ENCODE peak calls at places on chromosomes 1 and 21, in nine cellular contexts. B is kidney, S is sigmoid colon, N is cardiac muscle cell, T is A673, P is IMR-90, J is thoracic aorta, I is endothelial cell of umbilical vein, K is neural progenitor cell. C is an unnamed sample.

GRCh38 chr1:82598816-82599215 is 798.1 kb downstream of the ADGRL2 start:
- DNase-seq in B (no peak), S (no peak), N (no peak), T (no peak), P (no peak), J (no peak), I (no peak), K (no peak), C (no peak)

GRCh38 chr1:15833069-15833679 is 14.3 kb upstream of the SPEN start:
- DNase-seq in B (peak; percentile 87), S (peak; percentile 80), N (no peak), T (peak; percentile 74), P (no peak), J (no peak), I (no peak), K (no peak), C (peak; percentile 28)

GRCh38 chr1:167826127-167826526 is 87.8 kb downstream of the ADCY10 start:
- DNase-seq in B (no peak), S (no peak), N (no peak), T (no peak), P (no peak), J (no peak), I (no peak), K (no peak), C (no peak)

GRCh38 chr1:167862432-167863076 is 51.4 kb downstream of the ADCY10 start:
- DNase-seq in B (no peak), S (no peak), N (no peak), T (no peak), P (peak; percentile 90), J (no peak), I (peak; percentile 75), K (no peak), C (peak; percentile 22)

GRCh38 chr1:232769718-232770117 is 35.5 kb upstream of the MAP10 start:
- DNase-seq in B (no peak), S (no peak), N (no peak), T (no peak), P (no peak), J (no peak), I (no peak), K (peak; percentile 57), C (no peak)

GRCh38 chr1:27402349-27402754 is 9.9 kb downstream of the GPR3 start:
- DNase-seq in B (peak; percentile 92), S (peak; percentile 91), N (peak; percentile 77), T (peak; percentile 45), P (peak; percentile 55), J (peak; percentile 41), I (peak; percentile 74), K (peak; percentile 59), C (no peak)

GRCh38 chr1:245380790-245381535 is 226.2 kb downstream of the KIF26B start:
- DNase-seq in B (no peak), S (no peak), N (no peak), T (no peak), P (no peak), J (no peak), I (no peak), K (peak; percentile 53), C (no peak)

GRCh38 chr1:45574105-45574626 is 9.7 kb upstream of the NASP start:
- DNase-seq in B (no peak), S (no peak), N (no peak), T (no peak), P (no peak), J (no peak), I (no peak), K (no peak), C (no peak)

GRCh38 chr1:53586765-53587164 is 127.6 kb downstream of the DMRTB1 start:
- DNase-seq in B (no peak), S (peak; percentile 34), N (no peak), T (no peak), P (no peak), J (no peak), I (no peak), K (peak; percentile 20), C (no peak)

GRCh38 chr21:33980276-33980916 is 64.8 kb upstream of the ATP5PO start:
- DNase-seq in B (no peak), S (no peak), N (no peak), T (no peak), P (no peak), J (no peak), I (no peak), K (no peak), C (no peak)

GRCh38 chr1:71698186-71698585 is 584.2 kb downstream of the NEGR1 start:
- DNase-seq in B (no peak), S (no peak), N (no peak), T (no peak), P (no peak), J (no peak), I (no peak), K (no peak), C (no peak)

GRCh38 chr1:228830954-228831481 is 95.7 kb downstream of the RHOU start:
- DNase-seq in B (peak; percentile 80), S (no peak), N (peak; percentile 64), T (no peak), P (peak; percentile 65), J (no peak), I (no peak), K (no peak), C (peak; percentile 37)

GRCh38 chr1:167934407-167935251 is 1.9 kb upstream of the DCAF6 start:
- DNase-seq in B (no peak), S (no peak), N (peak; percentile 48), T (no peak), P (peak; percentile 65), J (no peak), I (peak; percentile 4), K (no peak), C (no peak)

GRCh38 chr21:25501996-25502665 is 105.2 kb downstream of the MRPL39 start:
- DNase-seq in B (no peak), S (no peak), N (no peak), T (no peak), P (no peak), J (no peak), I (no peak), K (no peak), C (no peak)

GRCh38 chr1:91440845-91441244 is 36.2 kb upstream of the HFM1 start:
- DNase-seq in B (no peak), S (no peak), N (peak; percentile 38), T (peak; percentile 40), P (no peak), J (no peak), I (peak; percentile 12), K (no peak), C (no peak)

GRCh38 chr1:164704954-164705353 is 146.0 kb downstream of the PBX1 start:
- DNase-seq in B (no peak), S (no peak), N (peak; percentile 35), T (peak; percentile 70), P (no peak), J (no peak), I (no peak), K (peak; percentile 60), C (no peak)

GRCh38 chr1:119611701-119612113 is 36.4 kb downstream of the ZNF697 start:
- DNase-seq in B (peak; percentile 87), S (peak; percentile 78), N (peak; percentile 57), T (peak; percentile 56), P (no peak), J (peak; percentile 29), I (peak; percentile 61), K (peak; percentile 84), C (no peak)

GRCh38 chr1:22708777-22709176 is 1.9 kb upstream of the EPHB2 start:
- DNase-seq in B (no peak), S (no peak), N (no peak), T (no peak), P (no peak), J (no peak), I (no peak), K (no peak), C (no peak)

GRCh38 chr1:109190189-109190588 is 23.5 kb upstream of the SARS1 start:
- DNase-seq in B (no peak), S (no peak), N (no peak), T (no peak), P (no peak), J (no peak), I (no peak), K (no peak), C (no peak)

GRCh38 chr1:109191377-109191776 is 22.3 kb upstream of the SARS1 start:
- DNase-seq in B (no peak), S (no peak), N (no peak), T (peak; percentile 58), P (no peak), J (no peak), I (no peak), K (peak; percentile 66), C (no peak)

GRCh38 chr1:109192433-109192832 is 21.3 kb upstream of the SARS1 start:
- DNase-seq in B (no peak), S (no peak), N (no peak), T (no peak), P (no peak), J (no peak), I (peak; percentile 65), K (no peak), C (no peak)

GRCh38 chr1:109197163-109198042 is 16.3 kb upstream of the SARS1 start:
- DNase-seq in B (peak; percentile 80), S (no peak), N (peak; percentile 96), T (peak; percentile 27), P (peak; percentile 100), J (peak; percentile 12), I (peak; percentile 98), K (no peak), C (peak; percentile 99)

GRCh38 chr1:109193653-109194590 is 19.8 kb upstream of the SARS1 start:
- DNase-seq in B (no peak), S (no peak), N (peak; percentile 35), T (peak; percentile 50), P (no peak), J (no peak), I (peak; percentile 19), K (peak; percentile 47), C (no peak)
- TF ChIP-seq CTCF in B (peak; percentile 71), S (peak; percentile 47), N (peak; percentile 66), T (peak; percentile 69), P (peak; percentile 46), J (no peak), I (peak; percentile 51), K (peak; percentile 63), C (peak; percentile 83)

GRCh38 chr1:3772027-3772714 is 378 bp upstream of the SMIM1 start:
- DNase-seq in B (peak; percentile 97), S (peak; percentile 97), N (peak; percentile 85), T (peak; percentile 86), P (peak; percentile 62), J (peak; percentile 69), I (peak; percentile 72), K (peak; percentile 97), C (peak; percentile 56)
- H3K27ac ChIP-seq in B (no peak overlapping the region), S (peak overlapping the region; percentile 89), N (peak overlapping the region; percentile 22), T (no peak overlapping the region), P (no peak overlapping the region), J (peak overlapping the region; percentile 72), I (no peak overlapping the region), K (no peak overlapping the region), C (no peak overlapping the region)

DNA sequence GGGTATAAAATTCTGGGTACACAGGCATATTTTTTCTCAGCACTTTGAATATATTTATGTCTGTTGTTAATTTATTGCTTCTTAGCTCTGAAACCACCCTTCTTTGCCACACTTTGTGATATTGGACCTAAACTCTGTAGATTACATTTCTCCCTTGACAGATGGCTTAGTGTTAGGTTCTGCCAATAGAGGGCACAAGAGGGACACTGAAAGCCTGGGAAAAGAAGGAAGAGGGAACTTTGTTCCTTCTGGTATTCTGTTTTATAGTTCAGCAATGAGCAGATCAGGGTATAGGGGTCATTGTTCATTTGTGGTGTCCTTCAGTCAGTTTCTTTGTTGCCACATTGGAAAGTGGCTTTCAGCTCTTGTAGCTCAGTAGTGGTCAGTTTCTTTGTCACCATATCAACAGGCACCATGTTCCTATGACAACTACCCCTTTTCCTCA is 423.5 kb upstream of the PROX1 start:
- DNase-seq in B (no peak), S (no peak), N (no peak), T (peak; percentile 22), P (no peak), J (no peak), I (peak; percentile 51), K (peak; percentile 58), C (no peak)
- TF ChIP-seq CTCF in B (peak; percentile 31), S (no peak), N (no peak), T (peak; percentile 58), P (no peak), J (no peak), I (peak; percentile 52), K (peak; percentile 74), C (peak; percentile 21)

GRCh38 chr1:20399606-20400180 is 86.3 kb downstream of the CAMK2N1 start:
- DNase-seq in B (no peak), S (no peak), N (no peak), T (no peak), P (no peak), J (no peak), I (no peak), K (no peak), C (no peak)
- H3K27ac ChIP-seq in B (no peak overlapping the region), S (no peak overlapping the region), N (no peak overlapping the region), T (no peak overlapping the region), P (no peak overlapping the region), J (no peak overlapping the region), I (no peak overlapping the region), K (no peak overlapping the region), C (no peak overlapping the region)